ENCODE peak calls at places on chromosomes 12 and 14, in nine cellular contexts. One of them, this sample, is unnamed.

GRCh38 chr14:22613091-22613695 is 15.1 kb downstream of the ABHD4 start:
- DNase-seq in mucosa of descending colon: no peak
- DNase-seq in EL: no peak
- DNase-seq in neural crest cell: no peak
- DNase-seq in cardiac muscle cell: no peak
- DNase-seq in GM03348: no peak
- DNase-seq in GM10248: no peak
- DNase-seq in stimulated activated CD8-positive, alpha-beta memory T cell treated with anti-CD3 and anti-CD28 coated beads, Interleukin-4, amount 100 ng/mL, for 1 hour: no peak
- DNase-seq in uterus: no peak
- DNase-seq in this sample: no peak

GRCh38 chr14:84874436-84874835 is 655.5 kb upstream of the FLRT2 start:
- DNase-seq in uterus: no peak
- DNase-seq in cardiac muscle cell: no peak
- DNase-seq in mucosa of descending colon: no peak
- DNase-seq in neural crest cell: no peak
- DNase-seq in EL: no peak
- DNase-seq in stimulated activated CD8-positive, alpha-beta memory T cell treated with anti-CD3 and anti-CD28 coated beads, Interleukin-4, amount 100 ng/mL, for 1 hour: no peak
- DNase-seq in GM10248: no peak
- DNase-seq in GM03348: no peak
- DNase-seq in this sample: no peak

GRCh38 chr12:46945591-46945990 is 119.8 kb upstream of the SLC38A4 start:
- DNase-seq in GM03348: no peak
- DNase-seq in mucosa of descending colon: no peak
- DNase-seq in neural crest cell: no peak
- DNase-seq in uterus: no peak
- DNase-seq in EL: no peak
- DNase-seq in GM10248: no peak
- DNase-seq in stimulated activated CD8-positive, alpha-beta memory T cell treated with anti-CD3 and anti-CD28 coated beads, Interleukin-4, amount 100 ng/mL, for 1 hour: no peak
- DNase-seq in cardiac muscle cell: no peak
- DNase-seq in this sample: no peak

GRCh38 chr14:90587252-90587910 is 190.6 kb downstream of the CALM1 start:
- DNase-seq in mucosa of descending colon: no peak
- DNase-seq in cardiac muscle cell: no peak
- DNase-seq in neural crest cell: no peak
- DNase-seq in GM10248: no peak
- DNase-seq in GM03348: no peak
- DNase-seq in EL: no peak
- DNase-seq in stimulated activated CD8-positive, alpha-beta memory T cell treated with anti-CD3 and anti-CD28 coated beads, Interleukin-4, amount 100 ng/mL, for 1 hour: no peak
- DNase-seq in uterus: no peak
- DNase-seq in this sample: no peak

GRCh38 chr14:24818054-24818822 is 184.2 kb upstream of the GZMB start:
- DNase-seq in cardiac muscle cell: no peak
- DNase-seq in mucosa of descending colon: peak; percentile 60
- DNase-seq in uterus: no peak
- DNase-seq in neural crest cell: no peak
- DNase-seq in EL: peak; percentile 26
- DNase-seq in GM10248: no peak
- DNase-seq in GM03348: no peak
- DNase-seq in stimulated activated CD8-positive, alpha-beta memory T cell treated with anti-CD3 and anti-CD28 coated beads, Interleukin-4, amount 100 ng/mL, for 1 hour: no peak
- DNase-seq in this sample: no peak

GRCh38 chr12:55970775-55971174 is 3.1 kb upstream of the RAB5B start:
- DNase-seq in neural crest cell: no peak
- DNase-seq in stimulated activated CD8-positive, alpha-beta memory T cell treated with anti-CD3 and anti-CD28 coated beads, Interleukin-4, amount 100 ng/mL, for 1 hour: no peak
- DNase-seq in EL: peak; percentile 72
- DNase-seq in GM10248: no peak
- DNase-seq in GM03348: no peak
- DNase-seq in uterus: no peak
- DNase-seq in cardiac muscle cell: no peak
- DNase-seq in mucosa of descending colon: no peak
- DNase-seq in this sample: no peak

GRCh38 chr14:91254456-91254855 is 10.0 kb upstream of the GPR68 start:
- DNase-seq in uterus: no peak
- DNase-seq in EL: no peak
- DNase-seq in cardiac muscle cell: no peak
- DNase-seq in neural crest cell: no peak
- DNase-seq in mucosa of descending colon: no peak
- DNase-seq in GM03348: no peak
- DNase-seq in GM10248: no peak
- DNase-seq in stimulated activated CD8-positive, alpha-beta memory T cell treated with anti-CD3 and anti-CD28 coated beads, Interleukin-4, amount 100 ng/mL, for 1 hour: no peak
- DNase-seq in this sample: no peak

GRCh38 chr12:45833401-45833800 is 103.9 kb downstream of the ARID2 start:
- DNase-seq in neural crest cell: no peak
- DNase-seq in uterus: no peak
- DNase-seq in GM10248: no peak
- DNase-seq in EL: no peak
- DNase-seq in stimulated activated CD8-positive, alpha-beta memory T cell treated with anti-CD3 and anti-CD28 coated beads, Interleukin-4, amount 100 ng/mL, for 1 hour: no peak
- DNase-seq in mucosa of descending colon: no peak
- DNase-seq in GM03348: no peak
- DNase-seq in cardiac muscle cell: peak; percentile 2
- DNase-seq in this sample: no peak

GRCh38 chr12:65879878-65880277 is 55.6 kb downstream of the HMGA2 start:
- DNase-seq in GM03348: peak; percentile 79
- DNase-seq in stimulated activated CD8-positive, alpha-beta memory T cell treated with anti-CD3 and anti-CD28 coated beads, Interleukin-4, amount 100 ng/mL, for 1 hour: no peak
- DNase-seq in cardiac muscle cell: no peak
- DNase-seq in mucosa of descending colon: no peak
- DNase-seq in GM10248: no peak
- DNase-seq in neural crest cell: no peak
- DNase-seq in uterus: no peak
- DNase-seq in EL: peak; percentile 93
- DNase-seq in this sample: no peak

GRCh38 chr14:76050797-76051392 is 65.3 kb downstream of the IFT43 start:
- DNase-seq in cardiac muscle cell: peak; percentile 63
- DNase-seq in EL: peak; percentile 63
- DNase-seq in GM10248: peak; percentile 57
- DNase-seq in uterus: peak; percentile 32
- DNase-seq in GM03348: peak; percentile 80
- DNase-seq in neural crest cell: peak; percentile 80
- DNase-seq in mucosa of descending colon: no peak
- DNase-seq in stimulated activated CD8-positive, alpha-beta memory T cell treated with anti-CD3 and anti-CD28 coated beads, Interleukin-4, amount 100 ng/mL, for 1 hour: peak; percentile 11
- DNase-seq in this sample: no peak

GRCh38 chr12:120571299-120571698 is 9.9 kb downstream of the POP5 start:
- DNase-seq in stimulated activated CD8-positive, alpha-beta memory T cell treated with anti-CD3 and anti-CD28 coated beads, Interleukin-4, amount 100 ng/mL, for 1 hour: no peak
- DNase-seq in uterus: no peak
- DNase-seq in GM10248: no peak
- DNase-seq in mucosa of descending colon: no peak
- DNase-seq in neural crest cell: no peak
- DNase-seq in cardiac muscle cell: no peak
- DNase-seq in GM03348: no peak
- DNase-seq in EL: no peak
- DNase-seq in this sample: no peak

GRCh38 chr14:68807148-68807600 is 14.3 kb upstream of the ZFP36L1 start:
- DNase-seq in uterus: peak; percentile 74
- DNase-seq in GM03348: peak; percentile 80
- DNase-seq in EL: peak; percentile 82
- DNase-seq in cardiac muscle cell: no peak
- DNase-seq in neural crest cell: no peak
- DNase-seq in mucosa of descending colon: peak; percentile 64
- DNase-seq in stimulated activated CD8-positive, alpha-beta memory T cell treated with anti-CD3 and anti-CD28 coated beads, Interleukin-4, amount 100 ng/mL, for 1 hour: no peak
- DNase-seq in GM10248: no peak
- DNase-seq in this sample: no peak

GRCh38 chr12:55996715-55997534 is at the start of gene SUOX:
- DNase-seq in GM10248: peak; percentile 98
- DNase-seq in EL: peak; percentile 98
- DNase-seq in uterus: peak; percentile 96
- DNase-seq in neural crest cell: peak; percentile 86
- DNase-seq in stimulated activated CD8-positive, alpha-beta memory T cell treated with anti-CD3 and anti-CD28 coated beads, Interleukin-4, amount 100 ng/mL, for 1 hour: no peak
- DNase-seq in cardiac muscle cell: peak; percentile 97
- DNase-seq in GM03348: peak; percentile 99
- DNase-seq in mucosa of descending colon: peak; percentile 95
- DNase-seq in this sample: peak; percentile 85

GRCh38 chr12:67634167-67634793 is 14.3 kb upstream of the DYRK2 start:
- DNase-seq in uterus: no peak
- DNase-seq in cardiac muscle cell: no peak
- DNase-seq in GM10248: no peak
- DNase-seq in stimulated activated CD8-positive, alpha-beta memory T cell treated with anti-CD3 and anti-CD28 coated beads, Interleukin-4, amount 100 ng/mL, for 1 hour: no peak
- DNase-seq in neural crest cell: no peak
- DNase-seq in mucosa of descending colon: no peak
- DNase-seq in GM03348: peak; percentile 14
- DNase-seq in EL: no peak
- DNase-seq in this sample: no peak

GRCh38 chr12:131608740-131609665 is 101.9 kb upstream of the SFSWAP start:
- DNase-seq in stimulated activated CD8-positive, alpha-beta memory T cell treated with anti-CD3 and anti-CD28 coated beads, Interleukin-4, amount 100 ng/mL, for 1 hour: no peak
- DNase-seq in cardiac muscle cell: peak; percentile 63
- DNase-seq in neural crest cell: peak; percentile 79
- DNase-seq in uterus: peak; percentile 79
- DNase-seq in EL: peak; percentile 63
- DNase-seq in GM10248: peak; percentile 72
- DNase-seq in mucosa of descending colon: peak; percentile 77
- DNase-seq in GM03348: peak; percentile 91
- DNase-seq in this sample: peak; percentile 80

GRCh38 chr12:38906482-38907170 is 1.2 kb upstream of the CPNE8 start:
- DNase-seq in EL: peak; percentile 5
- DNase-seq in mucosa of descending colon: peak; percentile 94
- DNase-seq in uterus: peak; percentile 86
- DNase-seq in stimulated activated CD8-positive, alpha-beta memory T cell treated with anti-CD3 and anti-CD28 coated beads, Interleukin-4, amount 100 ng/mL, for 1 hour: no peak
- DNase-seq in cardiac muscle cell: peak; percentile 90
- DNase-seq in neural crest cell: peak; percentile 85
- DNase-seq in GM03348: peak; percentile 85
- DNase-seq in GM10248: peak; percentile 78
- DNase-seq in this sample: peak; percentile 71

GRCh38 chr12:98198261-98198982 is 317.0 kb upstream of the TMPO start:
- DNase-seq in EL: no peak
- DNase-seq in GM10248: no peak
- DNase-seq in stimulated activated CD8-positive, alpha-beta memory T cell treated with anti-CD3 and anti-CD28 coated beads, Interleukin-4, amount 100 ng/mL, for 1 hour: no peak
- DNase-seq in neural crest cell: no peak
- DNase-seq in GM03348: no peak
- DNase-seq in mucosa of descending colon: no peak
- DNase-seq in cardiac muscle cell: no peak
- DNase-seq in uterus: no peak
- DNase-seq in this sample: no peak

GRCh38 chr12:83389237-83389996 is 702.7 kb downstream of the TMTC2 start:
- DNase-seq in EL: no peak
- DNase-seq in GM10248: no peak
- DNase-seq in GM03348: no peak
- DNase-seq in cardiac muscle cell: peak; percentile 63
- DNase-seq in uterus: no peak
- DNase-seq in stimulated activated CD8-positive, alpha-beta memory T cell treated with anti-CD3 and anti-CD28 coated beads, Interleukin-4, amount 100 ng/mL, for 1 hour: no peak
- DNase-seq in neural crest cell: peak; percentile 3
- DNase-seq in mucosa of descending colon: peak; percentile 41
- DNase-seq in this sample: no peak

GRCh38 chr14:33738029-33738428 is 212.8 kb downstream of the EGLN3 start:
- DNase-seq in uterus: no peak
- DNase-seq in GM10248: no peak
- DNase-seq in stimulated activated CD8-positive, alpha-beta memory T cell treated with anti-CD3 and anti-CD28 coated beads, Interleukin-4, amount 100 ng/mL, for 1 hour: no peak
- DNase-seq in EL: no peak
- DNase-seq in GM03348: no peak
- DNase-seq in neural crest cell: no peak
- DNase-seq in cardiac muscle cell: no peak
- DNase-seq in mucosa of descending colon: no peak
- DNase-seq in this sample: no peak

GRCh38 chr14:29724991-29725390 is 202.7 kb downstream of the PRKD1 start:
- DNase-seq in uterus: no peak
- DNase-seq in mucosa of descending colon: no peak
- DNase-seq in GM10248: no peak
- DNase-seq in stimulated activated CD8-positive, alpha-beta memory T cell treated with anti-CD3 and anti-CD28 coated beads, Interleukin-4, amount 100 ng/mL, for 1 hour: no peak
- DNase-seq in cardiac muscle cell: peak; percentile 76
- DNase-seq in EL: no peak
- DNase-seq in neural crest cell: no peak
- DNase-seq in GM03348: no peak
- DNase-seq in this sample: no peak

GRCh38 chr12:62332598-62332997 is 72.4 kb downstream of the USP15 start:
- DNase-seq in mucosa of descending colon: no peak
- DNase-seq in uterus: no peak
- DNase-seq in GM10248: no peak
- DNase-seq in cardiac muscle cell: no peak
- DNase-seq in neural crest cell: no peak
- DNase-seq in EL: peak; percentile 78
- DNase-seq in stimulated activated CD8-positive, alpha-beta memory T cell treated with anti-CD3 and anti-CD28 coated beads, Interleukin-4, amount 100 ng/mL, for 1 hour: no peak
- DNase-seq in GM03348: peak; percentile 64
- DNase-seq in this sample: no peak

GRCh38 chr14:74563621-74564159 is 48.3 kb downstream of the LTBP2 start:
- DNase-seq in stimulated activated CD8-positive, alpha-beta memory T cell treated with anti-CD3 and anti-CD28 coated beads, Interleukin-4, amount 100 ng/mL, for 1 hour: no peak
- DNase-seq in neural crest cell: no peak
- DNase-seq in uterus: no peak
- DNase-seq in GM03348: no peak
- DNase-seq in GM10248: no peak
- DNase-seq in mucosa of descending colon: no peak
- DNase-seq in cardiac muscle cell: no peak
- DNase-seq in EL: no peak
- DNase-seq in this sample: no peak

GRCh38 chr12:106760184-106760531 is 14.3 kb upstream of the RIC8B start:
- DNase-seq in EL: no peak
- DNase-seq in GM10248: peak; percentile 79
- DNase-seq in GM03348: no peak
- DNase-seq in uterus: no peak
- DNase-seq in stimulated activated CD8-positive, alpha-beta memory T cell treated with anti-CD3 and anti-CD28 coated beads, Interleukin-4, amount 100 ng/mL, for 1 hour: no peak
- DNase-seq in neural crest cell: peak; percentile 40
- DNase-seq in mucosa of descending colon: no peak
- DNase-seq in cardiac muscle cell: peak; percentile 47
- DNase-seq in this sample: no peak

GRCh38 chr12:52494518-52494917 is 1.5 kb upstream of the KRT6A start:
- DNase-seq in GM03348: peak; percentile 77
- DNase-seq in neural crest cell: no peak
- DNase-seq in EL: peak; percentile 59
- DNase-seq in mucosa of descending colon: no peak
- DNase-seq in stimulated activated CD8-positive, alpha-beta memory T cell treated with anti-CD3 and anti-CD28 coated beads, Interleukin-4, amount 100 ng/mL, for 1 hour: no peak
- DNase-seq in GM10248: no peak
- DNase-seq in uterus: peak; percentile 46
- DNase-seq in cardiac muscle cell: no peak
- DNase-seq in this sample: no peak

GRCh38 chr14:53954551-53955233 is 1.9 kb downstream of the BMP4 start:
- DNase-seq in cardiac muscle cell: peak; percentile 27
- DNase-seq in EL: peak; percentile 60
- DNase-seq in mucosa of descending colon: peak; percentile 47
- DNase-seq in stimulated activated CD8-positive, alpha-beta memory T cell treated with anti-CD3 and anti-CD28 coated beads, Interleukin-4, amount 100 ng/mL, for 1 hour: no peak
- DNase-seq in GM10248: no peak
- DNase-seq in GM03348: peak; percentile 26
- DNase-seq in uterus: peak; percentile 28
- DNase-seq in neural crest cell: no peak
- DNase-seq in this sample: no peak

GRCh38 chr14:68744613-68745012 is 48.3 kb downstream of the ZFP36L1 start:
- DNase-seq in stimulated activated CD8-positive, alpha-beta memory T cell treated with anti-CD3 and anti-CD28 coated beads, Interleukin-4, amount 100 ng/mL, for 1 hour: no peak
- DNase-seq in mucosa of descending colon: no peak
- DNase-seq in uterus: no peak
- DNase-seq in cardiac muscle cell: no peak
- DNase-seq in EL: no peak
- DNase-seq in GM10248: no peak
- DNase-seq in GM03348: no peak
- DNase-seq in neural crest cell: no peak
- DNase-seq in this sample: no peak

GRCh38 chr12:72207094-72207493 is 65.1 kb upstream of the TRHDE start:
- DNase-seq in GM03348: no peak
- DNase-seq in mucosa of descending colon: no peak
- DNase-seq in GM10248: no peak
- DNase-seq in neural crest cell: no peak
- DNase-seq in stimulated activated CD8-positive, alpha-beta memory T cell treated with anti-CD3 and anti-CD28 coated beads, Interleukin-4, amount 100 ng/mL, for 1 hour: no peak
- DNase-seq in cardiac muscle cell: no peak
- DNase-seq in uterus: no peak
- DNase-seq in EL: no peak
- DNase-seq in this sample: no peak

GRCh38 chr14:72254202-72254939 is 322.1 kb downstream of the RGS6 start:
- DNase-seq in GM03348: no peak
- DNase-seq in neural crest cell: no peak
- DNase-seq in EL: no peak
- DNase-seq in uterus: no peak
- DNase-seq in mucosa of descending colon: no peak
- DNase-seq in cardiac muscle cell: no peak
- DNase-seq in GM10248: no peak
- DNase-seq in stimulated activated CD8-positive, alpha-beta memory T cell treated with anti-CD3 and anti-CD28 coated beads, Interleukin-4, amount 100 ng/mL, for 1 hour: no peak
- DNase-seq in this sample: no peak

GRCh38 chr12:67826946-67827719 is 162.1 kb upstream of the IFNG-AS1 start:
- DNase-seq in uterus: no peak
- DNase-seq in mucosa of descending colon: no peak
- DNase-seq in cardiac muscle cell: peak; percentile 21
- DNase-seq in stimulated activated CD8-positive, alpha-beta memory T cell treated with anti-CD3 and anti-CD28 coated beads, Interleukin-4, amount 100 ng/mL, for 1 hour: no peak
- DNase-seq in EL: peak; percentile 41
- DNase-seq in GM10248: no peak
- DNase-seq in GM03348: no peak
- DNase-seq in neural crest cell: no peak
- DNase-seq in this sample: no peak

GRCh38 chr12:108102363-108102762 is 26.7 kb upstream of the WSCD2 start:
- DNase-seq in cardiac muscle cell: no peak
- DNase-seq in GM10248: no peak
- DNase-seq in uterus: no peak
- DNase-seq in GM03348: no peak
- DNase-seq in neural crest cell: no peak
- DNase-seq in EL: no peak
- DNase-seq in mucosa of descending colon: no peak
- DNase-seq in stimulated activated CD8-positive, alpha-beta memory T cell treated with anti-CD3 and anti-CD28 coated beads, Interleukin-4, amount 100 ng/mL, for 1 hour: no peak
- DNase-seq in this sample: no peak

GRCh38 chr14:87837306-87837705 is 155.7 kb downstream of the GALC start:
- DNase-seq in GM03348: no peak
- DNase-seq in mucosa of descending colon: no peak
- DNase-seq in EL: no peak
- DNase-seq in stimulated activated CD8-positive, alpha-beta memory T cell treated with anti-CD3 and anti-CD28 coated beads, Interleukin-4, amount 100 ng/mL, for 1 hour: no peak
- DNase-seq in GM10248: no peak
- DNase-seq in cardiac muscle cell: no peak
- DNase-seq in uterus: no peak
- DNase-seq in neural crest cell: no peak
- DNase-seq in this sample: no peak

This sample was measured in mesothelial cell of epicardium.